ENCODE peak calls at places on chromosomes 5 and 9, in six cellular contexts. X, C, T, S, A and I are unnamed samples.

GRCh38 chr9:130732793-130733221 is 39.2 kb downstream of the EXOSC2 start:
- DNase-seq in X (no peak), C (no peak), T (no peak), S (no peak), A (no peak), I (no peak)

GRCh38 chr9:123395276-123396006 is 39.4 kb downstream of the CRB2 start:
- DNase-seq in X (no peak), C (no peak), T (no peak), S (no peak), A (no peak), I (no peak)

GRCh38 chr5:42131081-42131480 is 206.0 kb downstream of the FBXO4 start:
- DNase-seq in X (no peak), C (no peak), T (no peak), S (no peak), A (no peak), I (no peak)

GRCh38 chr9:92607088-92607487 is 62.8 kb downstream of the IPPK start:
- DNase-seq in X (no peak), C (no peak), T (no peak), S (no peak), A (no peak), I (no peak)

GRCh38 chr9:134631881-134632280 is 9.7 kb upstream of the COL5A1 start:
- DNase-seq in X (peak; percentile 4), C (no peak), T (peak; percentile 6), S (no peak), A (no peak), I (no peak)

GRCh38 chr9:130042406-130042930 is 521 bp downstream of the FNBP1 start:
- DNase-seq in X (peak; percentile 58), C (no peak), T (peak; percentile 63), S (no peak), A (no peak), I (no peak)

GRCh38 chr9:2264081-2264480 is 248.9 kb downstream of the SMARCA2 start:
- DNase-seq in X (no peak), C (no peak), T (no peak), S (no peak), A (no peak), I (no peak)

GRCh38 chr5:139749242-139749641 is 46.4 kb upstream of the PSD2 start:
- DNase-seq in X (no peak), C (no peak), T (no peak), S (no peak), A (no peak), I (no peak)

GRCh38 chr5:87020099-87020934 is 247.4 kb upstream of the RASA1 start:
- DNase-seq in X (no peak), C (peak; percentile 74), T (no peak), S (no peak), A (peak; percentile 36), I (peak; percentile 18)

GRCh38 chr5:52837068-52837467 is 49.4 kb downstream of the ITGA1 start:
- DNase-seq in X (no peak), C (no peak), T (no peak), S (no peak), A (no peak), I (no peak)

GRCh38 chr5:143501176-143501840 is 97.8 kb upstream of the NR3C1 start:
- DNase-seq in X (no peak), C (no peak), T (no peak), S (no peak), A (no peak), I (no peak)

GRCh38 chr9:109721021-109721420 is 59.0 kb upstream of the PALM2AKAP2 start:
- DNase-seq in X (no peak), C (no peak), T (no peak), S (no peak), A (no peak), I (no peak)

GRCh38 chr5:154873791-154874331 is 15.4 kb downstream of the CNOT8 start:
- DNase-seq in X (no peak), C (no peak), T (no peak), S (no peak), A (no peak), I (no peak)

GRCh38 chr5:161630948-161631347 is 54.6 kb upstream of the GABRA6 start:
- DNase-seq in X (no peak), C (no peak), T (no peak), S (no peak), A (no peak), I (no peak)

GRCh38 chr5:107779472-107779871 is 108.7 kb upstream of the EFNA5 start:
- DNase-seq in X (no peak), C (no peak), T (no peak), S (no peak), A (no peak), I (no peak)

GRCh38 chr5:172525633-172526360 is 71.5 kb upstream of the SH3PXD2B start:
- DNase-seq in X (no peak), C (no peak), T (no peak), S (no peak), A (no peak), I (no peak)
- H3K4me3 ChIP-seq in X (no peak overlapping the region), C (no peak overlapping the region), T (no peak overlapping the region), S (no peak overlapping the region), A (no peak overlapping the region), I (no peak overlapping the region)

DNA sequence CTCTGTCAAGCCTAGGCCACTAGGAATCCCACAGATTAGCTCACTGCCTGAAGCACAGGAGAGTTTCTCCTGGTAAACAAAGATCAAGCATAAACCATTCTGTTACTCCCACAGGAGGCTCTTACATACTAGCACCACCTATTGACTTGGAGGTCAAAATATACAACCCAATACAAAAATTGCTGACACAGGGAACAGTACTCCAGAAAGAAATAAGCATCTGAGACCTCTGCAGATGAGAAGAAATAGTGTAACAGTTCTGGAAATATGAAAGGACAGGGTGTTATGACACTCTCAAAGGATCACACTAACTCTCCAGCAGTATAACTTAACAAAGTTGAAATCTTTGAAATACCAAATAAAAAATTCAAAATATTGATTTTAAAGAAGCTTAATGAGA is 269.6 kb upstream of the ARRDC3 start:
- DNase-seq in X (no peak), C (no peak), T (no peak), S (no peak), A (no peak), I (no peak)
- H3K9me3 ChIP-seq in X (no peaks in the 10 kb centered on the region), C (peaks cover 12% of the 10 kb centered on the region), T (peaks cover under 1% of the 10 kb centered on the region), S (peaks cover 3% of the 10 kb centered on the region), A (no peaks in the 10 kb centered on the region), I (no peaks in the 10 kb centered on the region)

GRCh38 chr9:99720455-99721050 is 101.1 kb upstream of the NR4A3 start:
- DNase-seq in X (no peak), C (peak; percentile 85), T (no peak), S (no peak), A (peak; percentile 8), I (peak; percentile 36)
- H3K4me3 ChIP-seq in X (no peak overlapping the region), C (peak overlapping the region; percentile 76), T (peak overlapping the region; percentile 22), S (peak overlapping the region; percentile 36), A (peak overlapping the region; percentile 43), I (peak overlapping the region; percentile 51)

DNA sequence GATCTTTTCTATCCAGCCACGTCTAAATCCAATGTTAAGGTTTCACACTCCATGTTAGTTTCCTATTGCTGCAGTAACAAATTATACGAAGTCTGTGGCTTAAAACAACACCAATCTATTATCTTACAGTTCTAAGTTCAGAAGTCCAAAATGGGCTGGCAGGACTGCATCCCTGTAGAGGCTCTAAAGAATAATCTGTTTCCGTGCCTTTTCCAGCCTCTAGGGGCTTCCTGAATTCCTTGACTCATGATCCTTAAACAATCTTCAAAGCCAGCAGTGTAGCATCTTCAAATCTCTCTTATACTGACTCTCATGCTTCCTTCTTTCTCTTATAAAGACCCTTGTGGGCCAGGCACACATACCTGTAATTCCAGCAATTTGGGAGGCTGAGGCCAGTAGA is 6.8 kb downstream of the PLGRKT start:
- DNase-seq in X (no peak), C (no peak), T (no peak), S (no peak), A (no peak), I (no peak)
- H3K9me3 ChIP-seq in X (peaks cover 3% of the 10 kb centered on the region), C (no peaks in the 10 kb centered on the region), T (no peaks in the 10 kb centered on the region), S (no peaks in the 10 kb centered on the region), A (no peaks in the 10 kb centered on the region), I (no peaks in the 10 kb centered on the region)

GRCh38 chr5:60086583-60086982 is 193.1 kb upstream of the PDE4D start:
- DNase-seq in X (no peak), C (no peak), T (no peak), S (no peak), A (no peak), I (no peak)

GRCh38 chr5:60084226-60084625 is 190.7 kb upstream of the PDE4D start:
- DNase-seq in X (no peak), C (no peak), T (no peak), S (no peak), A (no peak), I (no peak)
- H3K4me3 ChIP-seq in X (no peak overlapping the region), C (no peak overlapping the region), T (no peak overlapping the region), S (no peak overlapping the region), A (no peak overlapping the region), I (no peak overlapping the region)

GRCh38 chr9:61669352-61669751 is 479.5 kb downstream of the SPATA31A7 start:
- DNase-seq in X (no peak), C (no peak), T (no peak), S (no peak), A (no peak), I (no peak)
- H3K9me3 ChIP-seq in X (no peaks in the 10 kb centered on the region), C (no peaks in the 10 kb centered on the region), T (peaks cover 6% of the 10 kb centered on the region), S (no peaks in the 10 kb centered on the region), A (no peaks in the 10 kb centered on the region), I (no peaks in the 10 kb centered on the region)

GRCh38 chr9:101027246-101027645 is 1.3 kb upstream of the PLPPR1 start:
- DNase-seq in X (no peak), C (no peak), T (no peak), S (no peak), A (no peak), I (no peak)

GRCh38 chr9:101027733-101028345 is 688 bp upstream of the PLPPR1 start:
- DNase-seq in X (no peak), C (no peak), T (no peak), S (no peak), A (no peak), I (no peak)

GRCh38 chr9:101030022-101030391 is 1.5 kb downstream of the PLPPR1 start:
- DNase-seq in X (no peak), C (no peak), T (no peak), S (no peak), A (no peak), I (no peak)

GRCh38 chr9:101028346-101029299 is at the start of gene PLPPR1:
- DNase-seq in X (peak; percentile 15), C (peak; percentile 1), T (peak; percentile 61), S (no peak), A (no peak), I (no peak)

DNA sequence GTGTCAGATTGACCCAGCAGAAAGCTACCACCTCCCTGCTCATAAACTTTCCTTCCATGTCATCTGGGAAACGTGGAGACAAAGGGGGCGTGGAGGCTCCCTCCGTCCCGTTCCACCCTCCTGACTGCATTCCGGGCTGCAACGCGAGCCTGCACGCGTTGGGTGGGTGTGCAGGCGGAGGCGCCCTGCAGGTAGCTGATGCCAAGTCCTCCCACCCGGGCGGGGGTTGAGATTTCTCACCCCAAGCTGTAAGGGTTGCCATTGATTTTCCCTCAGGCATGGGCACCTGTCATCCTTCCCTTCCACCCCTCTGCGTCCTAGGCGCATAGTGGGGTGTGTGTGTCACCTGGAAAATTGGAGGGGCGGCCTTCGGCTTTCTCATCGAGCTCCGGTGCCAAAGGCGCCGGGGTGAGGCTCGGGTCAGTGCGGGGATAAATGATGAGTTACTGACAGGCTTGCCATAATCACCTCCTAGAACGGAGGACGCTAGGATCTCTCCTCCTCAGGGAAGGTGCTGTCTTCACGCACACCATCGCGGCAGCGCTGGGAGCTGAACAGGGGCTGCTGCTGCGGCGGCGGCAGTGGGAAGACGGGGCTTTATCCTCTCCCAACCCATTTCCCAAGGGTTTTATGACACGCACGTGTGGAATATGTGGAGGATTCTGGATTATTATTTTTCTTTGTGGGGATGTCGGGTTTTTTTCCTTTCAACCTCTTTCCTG is 934 bp downstream of the PLPPR1 start:
- DNase-seq in X (no peak), C (no peak), T (no peak), S (no peak), A (no peak), I (no peak)
- H3K4me3 ChIP-seq in X (no peak overlapping the region), C (no peak overlapping the region), T (peak overlapping the region; percentile 54), S (no peak overlapping the region), A (no peak overlapping the region), I (no peak overlapping the region)